ENCODE peak calls at places on chromosomes 7 and 10, in four cellular contexts. O is BJ, S is heart left ventricle, T is left ventricle myocardium inferior. W is an unnamed sample.

GRCh38 chr7:55260671-55261385 is 104.3 kb upstream of the LANCL2 start:
- DNase-seq in T (no peak), O (no peak), S (no peak), W (no peak)

GRCh38 chr7:102204212-102204611 is 82.5 kb upstream of the SH2B2 start:
- DNase-seq in O (no peak), T (no peak), S (no peak), W (no peak)

GRCh38 chr10:14543048-14543903 is 212.6 kb upstream of the FRMD4A start:
- DNase-seq in S (peak), O (no peak), T (no peak), W (no peak)

GRCh38 chr7:33916357-33917081 is 11.2 kb downstream of the BMPER start:
- DNase-seq in O (no peak), S (no peak), T (no peak), W (no peak)

GRCh38 chr7:148095066-148095465 is 495.5 kb upstream of the C7orf33 start:
- DNase-seq in S (no peak), O (no peak), T (no peak), W (no peak)

GRCh38 chr7:43110790-43111362 is 1.6 kb upstream of the HECW1 start:
- DNase-seq in O (no peak), S (no peak), T (no peak), W (no peak)

GRCh38 chr10:29858352-29859267 is 200.8 kb downstream of the JCAD start:
- DNase-seq in T (peak), S (peak), O (peak), W (peak)

GRCh38 chr10:115321360-115321759 is 228.2 kb downstream of the ATRNL1 start:
- DNase-seq in O (no peak), T (no peak), S (no peak), W (no peak)

GRCh38 chr7:12013983-12014382 is 182.0 kb upstream of the THSD7A start:
- DNase-seq in S (no peak), O (no peak), T (no peak), W (no peak)

GRCh38 chr7:43537765-43538403 is 45.0 kb upstream of the STK17A start:
- DNase-seq in O (no peak), S (no peak), T (no peak), W (no peak)

GRCh38 chr10:79292789-79293746 is 54.2 kb upstream of the PPIF start:
- DNase-seq in S (no peak), T (no peak), O (no peak), W (no peak)

GRCh38 chr10:84269773-84270172 is 24.9 kb downstream of the RGR start:
- DNase-seq in O (peak), T (no peak), S (no peak), W (peak)

GRCh38 chr7:45990276-45990675 is 69.2 kb upstream of the IGFBP3 start:
- DNase-seq in O (no peak), T (no peak), S (no peak), W (no peak)

GRCh38 chr7:14902589-14902963 is at the start of gene DGKB:
- DNase-seq in S (peak), O (no peak), T (peak), W (no peak)

GRCh38 chr10:73965890-73966768 is 31.8 kb upstream of the VCL start:
- DNase-seq in S (peak), T (peak), O (peak), W (peak)

GRCh38 chr7:46654546-46655443 is 733.7 kb upstream of the IGFBP3 start:
- DNase-seq in S (no peak), T (no peak), O (no peak), W (no peak)

GRCh38 chr10:91495402-91495801 is 85.3 kb downstream of the HECTD2 start:
- DNase-seq in O (no peak), S (no peak), T (no peak), W (no peak)

GRCh38 chr7:4789194-4790077 is 14.0 kb downstream of the AP5Z1 start:
- DNase-seq in O (no peak), T (no peak), S (no peak), W (no peak)

GRCh38 chr7:106099539-106099938 is 12.6 kb downstream of the SYPL1 start:
- DNase-seq in O (no peak), S (no peak), T (no peak), W (no peak)

GRCh38 chr10:126880926-126881325 is 24.3 kb upstream of the DOCK1 start:
- DNase-seq in T (no peak), O (no peak), S (no peak), W (no peak)

GRCh38 chr7:151742713-151743480 is 134.0 kb downstream of the PRKAG2 start:
- DNase-seq in T (peak), S (no peak), O (no peak), W (no peak)

GRCh38 chr10:86870679-86871078 is 86.7 kb downstream of the MMRN2 start:
- DNase-seq in S (no peak), O (no peak), T (no peak), W (no peak)

GRCh38 chr10:46515402-46516192 is 40.9 kb downstream of the GPRIN2 start:
- DNase-seq in O (no peak), T (no peak), S (peak), W (no peak)

GRCh38 chr10:17713758-17714157 is 38.2 kb upstream of the TMEM236 start:
- DNase-seq in S (no peak), T (no peak), O (no peak), W (no peak)

GRCh38 chr7:44279286-44279685 is 46.1 kb downstream of the CAMK2B start:
- DNase-seq in S (no peak), T (peak), O (no peak), W (no peak)

GRCh38 chr10:15167411-15168295 is 840 bp downstream of the NMT2 start:
- DNase-seq in O (no peak), S (peak), T (peak), W (no peak)

GRCh38 chr10:85145966-85146365 is 817.6 kb downstream of the CCSER2 start:
- DNase-seq in T (no peak), S (no peak), O (no peak), W (no peak)

GRCh38 chr7:130481898-130482297 is 10.0 kb upstream of the MEST start:
- DNase-seq in T (no peak), O (no peak), S (no peak), W (no peak)

GRCh38 chr7:94394399-94395140 is at the start of gene COL1A2:
- DNase-seq in O (peak), S (peak), T (peak), W (peak)

GRCh38 chr7:158372400-158373302 is 215.0 kb downstream of the PTPRN2 start:
- DNase-seq in T (no peak), S (no peak), O (no peak), W (no peak)

GRCh38 chr7:125363873-125364272 is 434.2 kb upstream of the POT1 start:
- DNase-seq in O (no peak), S (no peak), T (no peak), W (no peak)
- TF ChIP-seq CTCF in O (no peak), S (no peak), T (no peak), W (no peak)

GRCh38 chr7:74256446-74257408 is 2.5 kb upstream of the RFC2 start:
- DNase-seq in S (peak), T (no peak), O (peak), W (no peak)

GRCh38 chr7:74254858-74255379 is 720 bp upstream of the RFC2 start:
- DNase-seq in O (no peak), T (no peak), S (no peak), W (no peak)

GRCh38 chr7:74252893-74253292 is 1.3 kb downstream of the RFC2 start:
- DNase-seq in S (no peak), O (no peak), T (no peak), W (no peak)

GRCh38 chr7:74253331-74253730 is 868 bp downstream of the RFC2 start:
- DNase-seq in T (no peak), S (no peak), O (no peak), W (no peak)

GRCh38 chr7:74253975-74254857 is at the start of gene RFC2:
- DNase-seq in T (peak), S (peak), O (peak), W (peak)
- TF ChIP-seq CTCF in T (peak), S (peak), O (peak), W (peak)

GRCh38 chr10:75408911-75409885 is 7.6 kb upstream of the ZNF503 start:
- DNase-seq in S (peak), T (peak), O (no peak), W (no peak)
- TF ChIP-seq CTCF in S (no peak), T (no peak), O (no peak), W (no peak)

DNA sequence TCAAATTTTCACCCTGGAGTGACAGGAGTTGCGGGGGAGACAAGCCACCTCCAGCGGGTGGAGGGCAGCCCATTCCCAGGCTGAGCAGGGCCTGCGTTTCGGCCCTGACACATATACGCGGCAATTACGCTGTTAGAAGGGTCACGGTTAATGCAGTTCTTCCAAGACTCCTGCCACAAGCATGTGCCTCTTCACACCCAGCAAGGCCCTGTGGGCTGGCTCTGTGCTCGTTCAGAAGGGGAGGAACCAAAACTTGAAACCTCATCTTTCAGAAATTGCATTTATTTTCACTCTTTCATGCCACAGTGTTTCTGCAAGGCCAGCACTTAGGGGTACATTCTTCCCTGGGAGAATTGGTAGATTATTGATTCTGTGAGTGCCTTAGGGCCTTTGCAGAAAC is 24.7 kb downstream of the LRMDA start:
- DNase-seq in S (no peak), O (no peak), T (no peak), W (no peak)
- TF ChIP-seq CTCF in S (no peak), O (no peak), T (no peak), W (no peak)

DNA sequence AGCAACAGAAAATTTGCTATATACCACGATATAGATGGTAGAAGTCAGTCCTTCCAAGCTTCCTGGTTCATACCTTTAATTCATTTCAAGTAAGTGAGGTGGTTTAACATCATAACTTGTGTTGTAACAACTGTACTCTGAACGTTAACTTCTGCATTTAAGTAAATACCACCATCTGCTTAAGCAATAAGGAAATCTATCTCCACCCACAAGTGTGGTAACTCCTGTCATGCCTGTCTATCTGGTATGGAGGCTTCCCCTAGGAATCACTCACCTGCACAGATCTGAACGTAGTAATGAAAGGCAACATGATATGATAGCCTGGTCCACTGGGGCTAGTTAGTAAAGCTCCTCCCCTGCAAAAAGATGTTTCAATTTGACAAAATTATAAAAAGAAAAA is 2.3 kb downstream of the ERLIN1 start:
- DNase-seq in T (no peak), S (no peak), O (no peak), W (no peak)
- TF ChIP-seq CTCF in T (no peak), S (no peak), O (no peak), W (no peak)

GRCh38 chr7:13641699-13642098 is 347.8 kb downstream of the ETV1 start:
- DNase-seq in O (no peak), S (no peak), T (no peak), W (no peak)
- TF ChIP-seq CTCF in O (no peak), S (no peak), T (no peak), W (no peak)

GRCh38 chr7:92833766-92834605 is 2.4 kb downstream of the CDK6 start:
- DNase-seq in O (no peak), T (peak), S (peak), W (no peak)
- TF ChIP-seq CTCF in O (peak), T (peak), S (peak), W (peak)